ENCODE peak calls at places on chromosomes 11 and 22, in four cellular contexts. E is K562, Z is choroid plexus epithelial cell, C is fibroblast of the aortic adventitia. D is an unnamed sample.

GRCh38 chr22:23938328-23939016 is 22.5 kb downstream of the GSTT2B start:
- DNase-seq in E (peak; percentile 18), Z (no peak), C (no peak), D (no peak)

GRCh38 chr11:12229450-12230229 is 119.2 kb downstream of the MICAL2 start:
- DNase-seq in E (no peak), Z (no peak), C (no peak), D (peak; percentile 57)

GRCh38 chr11:118434123-118434552 is 2.2 kb upstream of the KMT2A start:
- DNase-seq in E (no peak), Z (peak; percentile 65), C (peak; percentile 55), D (no peak)

GRCh38 chr22:19497245-19497644 is 17.5 kb downstream of the CDC45 start:
- DNase-seq in E (peak; percentile 75), Z (peak; percentile 93), C (peak; percentile 64), D (no peak)

GRCh38 chr22:42282252-42282942 is 11.9 kb upstream of the TCF20 start:
- DNase-seq in E (no peak), Z (no peak), C (no peak), D (no peak)

GRCh38 chr11:69913591-69914285 is 94.5 kb upstream of the FGF3 start:
- DNase-seq in E (no peak), Z (no peak), C (no peak), D (no peak)

GRCh38 chr11:64566915-64567882 is 23.8 kb upstream of the SLC22A12 start:
- DNase-seq in E (no peak), Z (no peak), C (no peak), D (no peak)

GRCh38 chr11:71489311-71490043 is 36.5 kb downstream of the NADSYN1 start:
- DNase-seq in E (no peak), Z (peak; percentile 80), C (peak; percentile 1), D (no peak)

GRCh38 chr22:21038405-21038804 is 6.0 kb upstream of the SLC7A4 start:
- DNase-seq in E (no peak), Z (peak; percentile 56), C (peak; percentile 38), D (no peak)

DNA sequence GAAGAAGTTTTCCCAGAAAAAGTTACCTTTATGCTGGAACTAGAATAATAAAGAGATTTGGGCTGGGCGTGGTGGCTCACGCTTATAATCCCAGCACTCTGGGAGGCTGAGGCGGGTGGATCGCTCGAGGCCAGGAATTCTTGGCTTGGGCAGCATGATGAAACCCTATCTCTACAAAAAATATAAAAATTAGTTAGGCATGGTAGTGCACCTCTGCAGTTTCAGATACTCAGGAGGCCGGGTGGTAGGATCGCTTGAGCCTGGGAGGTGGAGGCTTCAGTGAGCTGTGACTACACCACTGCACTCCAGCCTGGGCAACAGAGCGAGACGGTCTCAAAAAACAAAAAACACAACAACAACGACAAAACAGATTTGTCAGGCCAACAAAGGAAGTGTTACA is 119.3 kb upstream of the OR9Q1 start:
- DNase-seq in E (no peak), Z (no peak), C (no peak), D (no peak)
- H3K4me3 ChIP-seq in E (no peak overlapping the region), Z (no peak overlapping the region), C (no peak overlapping the region), D (no peak overlapping the region)

GRCh38 chr11:57248780-57249383 is 11.8 kb upstream of the APLNR start:
- DNase-seq in E (peak; percentile 74), Z (peak; percentile 70), C (peak; percentile 77), D (peak; percentile 73)
- TF ChIP-seq CTCF in E (peak; percentile 91), Z (peak; percentile 67), C (peak; percentile 89), D (peak; percentile 89)

DNA sequence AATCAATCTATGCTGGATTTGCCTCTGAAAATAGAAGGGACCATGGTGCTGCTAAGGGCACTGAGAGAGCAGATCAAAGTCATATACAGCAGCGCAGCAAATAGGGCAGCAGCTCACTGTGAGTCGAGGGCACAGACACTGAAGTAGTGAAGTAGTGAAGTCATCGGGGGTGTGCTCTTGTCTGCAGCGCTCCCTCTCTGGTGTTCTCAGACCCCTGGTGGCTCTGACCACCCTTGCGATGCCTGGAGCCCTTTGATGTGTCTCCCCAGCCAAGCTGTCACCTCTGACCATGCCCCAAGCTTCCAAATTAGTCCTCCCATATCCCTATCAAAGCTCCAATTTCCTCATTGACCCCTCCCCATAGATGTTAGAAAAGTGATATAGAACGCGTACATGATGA is 27.7 kb upstream of the EIF3M start:
- DNase-seq in E (no peak), Z (no peak), C (no peak), D (no peak)
- H3K4me3 ChIP-seq in E (no peak overlapping the region), Z (no peak overlapping the region), C (no peak overlapping the region), D (no peak overlapping the region)

GRCh38 chr22:39097098-39098020 is at the start of gene APOBEC3H:
- DNase-seq in E (peak; percentile 43), Z (peak; percentile 10), C (no peak), D (peak; percentile 43)
- TF ChIP-seq CTCF in E (no peak), Z (no peak), C (no peak), D (no peak)

GRCh38 chr11:61889831-61890230 is 1.5 kb downstream of the FADS3 start:
- DNase-seq in E (no peak), Z (no peak), C (no peak), D (no peak)
- H3K4me3 ChIP-seq in E (peak overlapping the region; percentile 64), Z (no peak overlapping the region), C (peak overlapping the region; percentile 91), D (no peak overlapping the region)